ENCODE peak calls at places on chromosomes 4 and X, in nine cellular contexts. C, Y, G, Z, P, H, S, I and N are unnamed samples.

GRCh38 chr4:16270654-16271328 is 44.5 kb upstream of the TAPT1 start:
- DNase-seq in G (no peak), H (no peak), S (no peak), Z (no peak), Y (no peak), C (no peak), I (no peak), P (no peak), N (no peak)

GRCh38 chr4:66991521-66991920 is 553.8 kb downstream of the CENPC start:
- DNase-seq in G (no peak), I (no peak), C (no peak), S (no peak), P (no peak), Z (no peak), H (no peak), Y (no peak), N (no peak)

GRCh38 chr4:62133498-62133897 is 933.4 kb downstream of the ADGRL3 start:
- DNase-seq in I (no peak), G (no peak), C (no peak), P (no peak), S (no peak), Z (no peak), Y (no peak), H (no peak), N (no peak)

GRCh38 chrX:106177106-106177981 is 9.2 kb downstream of the PWWP3B start:
- DNase-seq in P (no peak), Z (peak; percentile 45), I (peak; percentile 86), S (no peak), Y (no peak), H (peak; percentile 39), G (peak; percentile 51), C (no peak), N (no peak)

GRCh38 chr4:72243641-72244040 is 211.8 kb downstream of the NPFFR2 start:
- DNase-seq in S (no peak), I (no peak), H (no peak), Y (no peak), Z (no peak), C (no peak), G (no peak), P (no peak), N (no peak)

GRCh38 chr4:159366966-159367365 is 264.1 kb downstream of the RAPGEF2 start:
- DNase-seq in P (no peak), Z (no peak), I (no peak), S (no peak), Y (no peak), C (no peak), G (no peak), H (no peak), N (no peak)

GRCh38 chrX:87526281-87526680 is 8.7 kb downstream of the KLHL4 start:
- DNase-seq in G (no peak), P (no peak), S (no peak), Y (no peak), H (no peak), Z (no peak), I (no peak), C (no peak), N (no peak)

GRCh38 chr4:188989371-188989770 is 850.1 kb downstream of the TRIML1 start:
- DNase-seq in Y (no peak), C (no peak), P (no peak), S (no peak), I (no peak), Z (no peak), G (no peak), H (no peak), N (no peak)

GRCh38 chrX:108167211-108167872 is 75.8 kb downstream of the ATG4A start:
- DNase-seq in G (no peak), P (no peak), C (no peak), Y (peak; percentile 37), Z (no peak), S (no peak), H (no peak), I (no peak), N (no peak)